ENCODE peak calls at places on chromosomes 2 and 18, in six cellular contexts. V, X, C, K, U and P are unnamed samples. For H3K4me1, the result is how much of the 10 kb centered on the place peaks cover.

GRCh38 chr18:11148655-11149440 is 521 bp downstream of the PIEZO2 start:
- DNase-seq in V (no peak), X (no peak), C (no peak), K (no peak), U (peak), P (no peak)

GRCh38 chr2:191864623-191865521 is 18.0 kb upstream of the CAVIN2 start:
- DNase-seq in V (peak), X (no peak), C (no peak), K (peak), U (no peak), P (no peak)

GRCh38 chr2:174573621-174574081 is 24.0 kb downstream of the WIPF1 start:
- DNase-seq in V (no peak), X (peak), C (no peak), K (no peak), U (no peak), P (peak)

GRCh38 chr2:43026451-43027102 is 199.8 kb downstream of the ZFP36L2 start:
- DNase-seq in V (no peak), X (no peak), C (no peak), K (no peak), U (no peak), P (no peak)

GRCh38 chr18:55386545-55386944 is 201.4 kb downstream of the TCF4 start:
- DNase-seq in V (no peak), X (no peak), C (no peak), K (no peak), U (no peak), P (no peak)

GRCh38 chr2:23940262-23940975 is at the start of gene UBXN2A:
- DNase-seq in V (peak), X (peak), C (peak), K (peak), U (peak), P (peak)

GRCh38 chr2:158202151-158202778 is 100.6 kb downstream of the UPP2 start:
- DNase-seq in V (peak), X (no peak), C (no peak), K (peak), U (no peak), P (no peak)

GRCh38 chr2:111157071-111157661 is 36.5 kb downstream of the BCL2L11 start:
- DNase-seq in V (no peak), X (no peak), C (no peak), K (no peak), U (no peak), P (no peak)

GRCh38 chr2:220174826-220175225 is 547.4 kb downstream of the SLC4A3 start:
- DNase-seq in V (no peak), X (no peak), C (no peak), K (no peak), U (no peak), P (no peak)

GRCh38 chr2:220178991-220179695 is 551.7 kb downstream of the SLC4A3 start:
- DNase-seq in V (no peak), X (no peak), C (no peak), K (no peak), U (no peak), P (no peak)

GRCh38 chr2:220181158-220181557 is 553.7 kb downstream of the SLC4A3 start:
- DNase-seq in V (peak), X (no peak), C (no peak), K (peak), U (no peak), P (no peak)

GRCh38 chr2:220175967-220176366 is 548.5 kb downstream of the SLC4A3 start:
- DNase-seq in V (peak), X (no peak), C (no peak), K (peak), U (no peak), P (no peak)
- H3K4me1 ChIP-seq in V (under half), X (under half), C (under half), K (under half), U (under half), P (under half)

DNA sequence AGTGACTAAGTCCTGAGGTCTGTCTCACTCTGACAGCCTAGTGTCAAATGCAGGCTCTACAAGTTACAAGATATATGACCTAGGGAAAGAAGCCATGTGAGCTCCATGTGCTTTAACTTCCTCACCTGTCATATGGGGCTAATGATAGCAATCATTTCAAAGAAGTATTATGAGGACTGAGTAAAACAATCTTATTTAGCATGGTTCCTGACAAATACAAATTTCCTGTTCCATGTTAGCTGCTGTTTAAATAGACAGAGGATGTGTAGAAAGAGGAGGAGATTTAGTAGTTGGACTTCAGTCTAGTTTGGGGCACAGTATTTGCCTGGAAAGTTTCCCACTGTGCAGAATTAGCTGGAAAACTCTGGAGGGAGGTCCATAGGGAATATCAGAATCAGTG is 545.8 kb downstream of the CNTNAP5 start:
- DNase-seq in V (no peak), X (no peak), C (no peak), K (no peak), U (no peak), P (no peak)
- H3K4me1 ChIP-seq in V (under half), X (under half), C (under half), K (under half), U (under half), P (under half)

GRCh38 chr2:217775920-217776503 is 226.8 kb downstream of the TNS1 start:
- DNase-seq in V (no peak), X (no peak), C (no peak), K (no peak), U (no peak), P (no peak)
- H3K4me1 ChIP-seq in V (under half), X (under half), C (under half), K (under half), U (under half), P (under half)

DNA sequence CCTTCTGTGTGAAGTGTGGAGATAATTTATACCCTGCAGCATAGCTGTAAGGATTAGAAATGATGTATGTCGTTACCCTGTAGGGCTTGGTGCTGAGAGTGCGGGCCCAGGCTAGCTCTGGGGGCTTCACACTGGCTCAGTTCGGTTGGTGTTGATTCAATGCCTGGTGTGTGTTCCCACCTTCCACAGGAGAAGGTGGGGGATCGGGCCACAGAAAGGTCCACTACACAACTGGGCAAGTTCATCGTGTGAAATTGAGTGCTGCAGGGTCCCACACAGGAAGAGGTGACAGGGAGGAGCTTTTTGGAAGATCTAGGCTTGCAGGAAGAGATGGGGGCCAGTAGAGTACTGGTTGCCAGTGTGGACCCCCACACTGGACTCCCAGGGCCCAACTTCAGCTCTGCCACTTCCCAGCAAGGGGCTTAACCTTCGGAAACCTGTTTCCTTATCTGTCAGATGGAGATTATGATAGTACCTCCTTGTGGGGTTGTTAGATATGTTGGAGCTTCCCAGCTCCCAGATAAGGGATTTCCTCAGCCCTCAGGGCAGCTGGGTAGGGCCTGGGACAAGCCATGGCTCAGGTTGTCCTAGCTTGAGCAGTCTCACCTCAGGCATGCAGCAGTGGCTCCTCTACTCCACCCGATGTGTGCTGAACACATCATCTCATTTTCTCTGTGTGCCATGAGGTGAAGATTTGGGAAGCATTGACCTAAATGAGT is 71.5 kb downstream of the TMEM247 start:
- DNase-seq in V (no peak), X (no peak), C (no peak), K (no peak), U (no peak), P (no peak)
- H3K4me1 ChIP-seq in V (under half), X (under half), C (under half), K (under half), U (under half), P (under half)

DNA sequence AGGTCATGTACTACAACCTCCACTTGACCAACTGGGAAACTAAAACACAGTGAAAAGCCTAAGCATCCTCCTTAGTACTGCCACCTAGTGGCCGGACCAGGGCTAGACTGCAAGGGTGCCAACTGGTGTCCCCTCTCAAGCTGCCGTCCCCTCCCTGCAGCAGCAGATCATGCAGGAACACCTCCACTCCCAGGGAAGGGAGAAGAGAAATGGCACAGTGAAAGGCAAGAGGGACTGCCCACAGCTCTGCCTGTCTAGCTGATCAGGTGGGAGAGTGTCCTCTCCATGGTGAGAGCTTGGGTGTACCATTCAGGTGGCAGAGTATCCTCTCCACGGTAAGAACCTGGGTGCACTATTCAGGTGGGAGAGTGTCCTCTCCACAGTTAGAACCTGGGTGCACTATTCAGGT is 78.1 kb downstream of the AAK1 start:
- DNase-seq in V (no peak), X (peak), C (peak), K (no peak), U (peak), P (peak)
- H3K4me1 ChIP-seq in V (under half), X (under half), C (under half), K (under half), U (under half), P (under half)

DNA sequence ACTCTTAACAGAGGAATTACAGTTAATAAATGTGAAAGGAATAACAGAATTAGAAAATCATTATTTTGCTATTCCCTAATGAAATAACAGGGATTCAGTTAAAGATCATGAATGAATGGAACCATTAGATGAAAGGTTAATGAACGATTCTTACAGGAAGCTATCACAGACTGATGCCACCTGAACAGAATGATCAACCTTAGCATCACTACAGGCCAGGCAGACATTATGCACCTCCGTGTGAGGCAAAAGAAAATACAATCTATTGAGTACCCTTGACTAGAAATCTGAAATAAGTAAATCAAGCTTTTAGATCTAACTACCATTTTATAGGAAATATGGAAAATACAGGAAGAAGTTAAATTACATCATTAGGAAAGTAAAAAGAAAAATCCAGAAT is 10.4 kb downstream of the ROCK1 start:
- DNase-seq in V (no peak), X (no peak), C (no peak), K (no peak), U (no peak), P (no peak)
- H3K4me1 ChIP-seq in V (under half), X (under half), C (under half), K (under half), U (under half), P (half or more)

DNA sequence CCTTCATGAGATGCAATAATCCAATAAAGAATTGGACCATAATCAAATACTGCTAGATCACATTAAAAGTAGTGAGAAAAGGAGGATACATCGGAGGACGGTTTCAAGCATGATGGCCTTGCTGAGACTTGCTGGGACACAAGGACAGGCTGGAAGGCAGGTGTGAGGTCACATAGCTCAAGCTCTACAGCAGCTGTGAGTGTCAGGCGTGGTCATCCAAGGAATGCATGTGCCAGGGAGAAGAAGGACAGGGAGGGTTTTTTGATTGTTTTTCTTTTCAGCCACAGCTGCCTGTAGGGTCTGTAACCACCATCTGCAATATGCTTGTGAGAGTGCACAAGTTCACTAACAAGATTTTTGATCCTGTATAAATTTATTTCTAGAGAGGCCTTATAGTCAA is 57.6 kb downstream of the BMP10 start:
- DNase-seq in V (no peak), X (no peak), C (no peak), K (no peak), U (no peak), P (no peak)
- H3K4me1 ChIP-seq in V (under half), X (under half), C (under half), K (under half), U (under half), P (under half)

GRCh38 chr2:85889648-85890281 is 975 bp upstream of the ST3GAL5 start:
- DNase-seq in V (no peak), X (peak), C (no peak), K (no peak), U (peak), P (peak)
- H3K4me1 ChIP-seq in V (under half), X (under half), C (under half), K (half or more), U (under half), P (under half)